ENCODE peak calls at places on chromosomes 11 and 22, in five cellular contexts. I is H9, R is cardiac muscle cell, K is adrenal gland, B is heart left ventricle. W is an unnamed sample.

GRCh38 chr11:126332221-126332711 is 23.2 kb upstream of the ST3GAL4 start:
- DNase-seq in I (no peak), R (peak), K (peak), B (peak), W (peak)

GRCh38 chr11:123740787-123741158 is 687 bp downstream of the ZNF202 start:
- DNase-seq in I (no peak), R (peak), K (peak), B (no peak), W (no peak)

GRCh38 chr11:94060401-94060800 is 39.2 kb downstream of the HEPHL1 start:
- DNase-seq in I (no peak), R (peak), K (no peak), B (no peak), W (no peak)

GRCh38 chr11:63246045-63246444 is 2.6 kb upstream of the SLC22A25 start:
- DNase-seq in I (no peak), R (no peak), K (no peak), B (no peak), W (no peak)

GRCh38 chr22:47294222-47294532 is 531.7 kb downstream of the TBC1D22A start:
- DNase-seq in I (no peak), R (peak), K (no peak), B (no peak), W (peak)

GRCh38 chr11:8709002-8709672 is 26.5 kb downstream of the RPL27A start:
- DNase-seq in I (peak), R (peak), K (peak), B (peak), W (no peak)

GRCh38 chr22:33917744-33918406 is 2.4 kb downstream of the LARGE1 start:
- DNase-seq in I (peak), R (no peak), K (no peak), B (no peak), W (no peak)

GRCh38 chr11:61698173-61698965 is 18.2 kb downstream of the DAGLA start:
- DNase-seq in I (no peak), R (no peak), K (no peak), B (no peak), W (no peak)

GRCh38 chr11:73439002-73439843 is 63.0 kb downstream of the RELT start:
- DNase-seq in I (no peak), R (peak), K (no peak), B (no peak), W (no peak)

GRCh38 chr22:49763696-49764095 is 64.0 kb downstream of the BRD1 start:
- DNase-seq in I (no peak), R (no peak), K (no peak), B (peak), W (peak)

GRCh38 chr11:4134844-4135243 is 40.2 kb downstream of the RRM1 start:
- DNase-seq in I (no peak), R (peak), K (no peak), B (no peak), W (no peak)

GRCh38 chr11:120832609-120833221 is 191.2 kb upstream of the TBCEL start:
- DNase-seq in I (no peak), R (no peak), K (no peak), B (no peak), W (no peak)

GRCh38 chr11:118706546-118706825 is 27.0 kb upstream of the TREH start:
- DNase-seq in I (no peak), R (no peak), K (no peak), B (no peak), W (no peak)

GRCh38 chr11:65410936-65411680 is 11.5 kb upstream of the NEAT1 start:
- DNase-seq in I (no peak), R (no peak), K (no peak), B (peak), W (peak)

GRCh38 chr22:36160499-36160942 is at the start of gene APOL3:
- DNase-seq in I (no peak), R (peak), K (peak), B (peak), W (no peak)

GRCh38 chr22:19396934-19397728 is 34.4 kb downstream of the HIRA start:
- DNase-seq in I (no peak), R (no peak), K (no peak), B (peak), W (no peak)

GRCh38 chr11:64777449-64778222 is 706 bp downstream of the SF1 start:
- DNase-seq in I (peak), R (peak), K (peak), B (peak), W (peak)

GRCh38 chr11:8250446-8250845 is 13.2 kb downstream of the LMO1 start:
- DNase-seq in I (peak), R (no peak), K (no peak), B (no peak), W (peak)

GRCh38 chr11:10725114-10725906 is 25.7 kb upstream of the CTR9 start:
- DNase-seq in I (no peak), R (peak), K (no peak), B (no peak), W (peak)

GRCh38 chr11:61026121-61027031 is 54.9 kb downstream of the CD6 start:
- DNase-seq in I (no peak), R (no peak), K (no peak), B (no peak), W (peak)

GRCh38 chr11:18775492-18776292 is 15.9 kb downstream of the PTPN5 start:
- DNase-seq in I (peak), R (peak), K (peak), B (peak), W (no peak)

GRCh38 chr11:37786214-37786755 is 1188.2 kb upstream of the RAG2 start:
- DNase-seq in I (no peak), R (peak), K (no peak), B (no peak), W (no peak)

GRCh38 chr11:15113381-15113780 is 1.3 kb upstream of the INSC start:
- DNase-seq in I (no peak), R (no peak), K (no peak), B (no peak), W (peak)

GRCh38 chr22:31945971-31946680 is 1.8 kb downstream of the YWHAH start:
- DNase-seq in I (no peak), R (peak), K (no peak), B (no peak), W (no peak)

GRCh38 chr22:49257551-49257951 is 570.1 kb downstream of the BRD1 start:
- DNase-seq in I (peak), R (no peak), K (no peak), B (no peak), W (no peak)

GRCh38 chr11:118921929-118922744 is 3.6 kb downstream of the BCL9L start:
- DNase-seq in I (peak), R (peak), K (peak), B (peak), W (no peak)

GRCh38 chr11:92380882-92381281 is 156.3 kb downstream of the FAT3 start:
- DNase-seq in I (no peak), R (peak), K (no peak), B (no peak), W (no peak)

GRCh38 chr11:61820174-61820573 is 3.4 kb upstream of the FADS1 start:
- DNase-seq in I (no peak), R (no peak), K (no peak), B (no peak), W (no peak)

DNA sequence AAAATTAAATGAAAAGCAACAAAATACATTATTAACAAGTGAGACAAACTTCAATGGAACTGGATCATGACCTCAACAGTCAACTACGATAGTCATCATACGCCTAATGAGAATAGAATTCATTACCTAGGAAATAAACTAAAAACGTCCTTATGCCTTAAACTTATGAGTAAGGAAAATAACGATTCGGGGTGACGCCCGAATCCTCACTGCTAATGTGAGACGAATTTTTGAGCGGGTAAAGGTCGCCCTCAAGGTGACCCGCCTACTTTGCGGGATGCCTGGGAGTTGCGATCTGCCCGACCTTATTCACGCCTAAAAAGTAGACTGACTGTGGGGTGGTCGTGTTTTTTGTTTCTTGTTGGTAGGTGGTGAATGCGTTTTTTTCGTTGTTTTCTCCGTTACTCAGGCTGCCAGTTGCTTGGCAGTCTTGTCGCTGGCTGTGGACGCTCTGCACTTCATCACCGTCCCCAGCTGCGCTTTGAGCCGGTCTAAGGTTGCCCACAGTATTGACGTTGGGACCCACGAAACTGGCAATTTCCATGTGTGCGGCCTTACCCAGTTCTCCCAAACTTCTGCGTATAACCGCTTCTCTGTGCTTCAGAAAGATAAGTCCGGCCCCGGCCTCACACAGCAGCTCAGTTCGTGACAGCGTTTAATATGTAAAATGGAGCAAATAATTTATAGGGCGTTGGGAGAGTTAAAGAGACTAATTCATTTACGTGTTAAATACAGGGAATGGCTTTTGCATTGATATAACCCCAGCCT is 593 bp upstream of the POLDIP3 start:
- DNase-seq in I (peak), R (peak), K (peak), B (peak), W (peak)
- TF ChIP-seq CTCF in I (no peak), R (no peak), K (no peak), B (no peak), W (no peak)

GRCh38 chr11:17547932-17548331 is 873 bp downstream of the OTOG start:
- DNase-seq in I (peak), R (no peak), K (no peak), B (no peak), W (no peak)
- TF ChIP-seq CTCF in I (peak), R (no peak), K (no peak), B (no peak), W (no peak)

GRCh38 chr11:114259124-114259526 is 37.1 kb upstream of the NNMT start:
- DNase-seq in I (no peak), R (no peak), K (no peak), B (peak), W (peak)

GRCh38 chr11:114258696-114259095 is 37.5 kb upstream of the NNMT start:
- DNase-seq in I (no peak), R (no peak), K (no peak), B (no peak), W (no peak)

GRCh38 chr11:114256898-114257286 is 39.3 kb upstream of the NNMT start:
- DNase-seq in I (no peak), R (no peak), K (no peak), B (no peak), W (no peak)

GRCh38 chr11:114256176-114256897 is 39.9 kb upstream of the NNMT start:
- DNase-seq in I (no peak), R (no peak), K (no peak), B (no peak), W (no peak)

DNA sequence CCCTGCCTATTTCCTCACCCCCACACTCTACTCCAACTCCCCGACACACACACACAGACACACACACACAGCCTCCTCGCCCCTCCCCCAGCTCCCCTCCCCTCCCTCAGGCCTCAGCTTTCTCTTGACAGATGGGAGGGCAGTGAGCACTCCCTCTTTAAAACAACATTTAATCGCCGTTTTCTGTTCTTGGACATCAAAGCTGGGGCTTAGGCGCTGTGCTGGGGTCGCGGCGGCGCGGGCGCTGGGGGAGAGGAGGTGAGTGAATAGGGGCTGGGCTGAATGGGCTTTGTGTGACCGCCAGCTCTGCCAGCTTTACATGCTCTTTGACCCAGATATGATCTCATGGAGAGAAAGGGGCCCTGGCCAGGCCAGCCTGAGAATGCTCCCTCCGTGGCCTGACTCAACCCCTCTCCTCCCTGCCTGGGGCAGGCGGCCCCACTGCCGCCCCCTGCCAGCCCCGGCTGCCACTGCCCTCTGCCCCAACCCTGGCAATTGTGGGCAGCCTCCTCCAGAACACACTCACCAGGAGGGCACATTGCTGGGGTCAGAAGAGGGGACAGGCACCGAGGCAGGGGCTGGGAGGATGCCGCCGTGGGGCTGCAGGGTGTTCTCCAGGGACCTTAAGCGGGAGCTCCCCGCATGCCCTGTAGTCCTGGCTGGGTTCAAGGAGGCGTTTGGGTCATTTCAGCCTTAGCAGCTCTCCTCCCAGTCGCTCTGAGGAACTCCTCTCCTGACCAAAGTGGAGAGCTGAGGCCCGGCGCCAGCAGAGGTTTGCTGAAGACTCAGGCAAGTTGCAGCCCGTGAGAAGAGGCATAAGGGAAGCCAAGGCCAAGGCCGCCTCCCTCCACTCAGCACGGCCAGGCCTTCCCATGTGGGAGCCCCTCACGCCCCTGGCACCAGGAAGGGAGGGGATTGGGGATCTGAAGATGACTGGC is 38.3 kb upstream of the NNMT start:
- DNase-seq in I (peak), R (peak), K (peak), B (peak), W (no peak)
- TF ChIP-seq CTCF in I (peak), R (peak), K (peak), B (peak), W (no peak)

GRCh38 chr11:19936461-19936860 is 223.8 kb downstream of the DBX1 start:
- DNase-seq in I (no peak), R (no peak), K (no peak), B (no peak), W (no peak)

GRCh38 chr11:19935507-19935906 is 222.9 kb downstream of the NAV2 start:
- DNase-seq in I (peak), R (no peak), K (no peak), B (no peak), W (no peak)

GRCh38 chr11:19938866-19939265 is 221.4 kb downstream of the DBX1 start:
- DNase-seq in I (no peak), R (no peak), K (no peak), B (no peak), W (no peak)

GRCh38 chr11:19939415-19939929 is 220.8 kb downstream of the DBX1 start:
- DNase-seq in I (no peak), R (no peak), K (no peak), B (no peak), W (no peak)

GRCh38 chr11:19938051-19938856 is 222.0 kb downstream of the DBX1 start:
- DNase-seq in I (peak), R (peak), K (peak), B (no peak), W (no peak)
- TF ChIP-seq CTCF in I (peak), R (peak), K (peak), B (peak), W (peak)

W was measured in CD14-positive monocyte.